ENCODE peak calls at places on chromosomes 1 and 21, in eight cellular contexts. E, K, H, M, L, Q, W and D are unnamed samples.

GRCh38 chr21:42670884-42671283 is 17.5 kb downstream of the PDE9A start:
- DNase-seq in E (no peak), K (no peak), H (no peak), M (no peak), L (no peak), Q (no peak), W (no peak), D (no peak)

GRCh38 chr1:170415734-170416372 is 116.1 kb upstream of the GORAB start:
- DNase-seq in E (no peak), K (no peak), H (no peak), M (no peak), L (no peak), Q (no peak), W (no peak), D (no peak)

GRCh38 chr1:200415693-200416593 is 6.1 kb upstream of the ZNF281 start:
- DNase-seq in E (no peak), K (peak; percentile 63), H (peak; percentile 69), M (no peak), L (peak; percentile 90), Q (no peak), W (peak; percentile 98), D (peak; percentile 72)

GRCh38 chr1:62462370-62462769 is 25.5 kb downstream of the USP1 start:
- DNase-seq in E (no peak), K (no peak), H (no peak), M (no peak), L (no peak), Q (no peak), W (no peak), D (no peak)

GRCh38 chr1:21681426-21681825 is 12.3 kb upstream of the RAP1GAP start:
- DNase-seq in E (no peak), K (no peak), H (no peak), M (no peak), L (no peak), Q (no peak), W (no peak), D (no peak)

GRCh38 chr1:111597433-111597832 is 22.2 kb upstream of the RAP1A start:
- DNase-seq in E (no peak), K (no peak), H (no peak), M (no peak), L (no peak), Q (no peak), W (peak; percentile 83), D (no peak)

GRCh38 chr1:44059956-44060355 is 28.7 kb upstream of the SLC6A9 start:
- DNase-seq in E (no peak), K (no peak), H (no peak), M (no peak), L (no peak), Q (peak; percentile 36), W (no peak), D (no peak)

GRCh38 chr1:204477036-204477740 is 17.4 kb downstream of the PIK3C2B start:
- DNase-seq in E (no peak), K (peak; percentile 50), H (no peak), M (no peak), L (no peak), Q (no peak), W (no peak), D (no peak)

GRCh38 chr1:113714606-113715269 is 44.5 kb downstream of the PHTF1 start:
- DNase-seq in E (no peak), K (no peak), H (no peak), M (no peak), L (no peak), Q (no peak), W (no peak), D (no peak)

GRCh38 chr1:27144349-27144748 is 10.6 kb downstream of the SLC9A1 start:
- DNase-seq in E (no peak), K (peak; percentile 79), H (no peak), M (no peak), L (no peak), Q (peak; percentile 82), W (no peak), D (no peak)

GRCh38 chr1:154951901-154952657 is 3.8 kb downstream of the PBXIP1 start:
- DNase-seq in E (no peak), K (no peak), H (no peak), M (no peak), L (no peak), Q (no peak), W (no peak), D (no peak)

GRCh38 chr21:41684381-41685245 is 82.2 kb downstream of the RIPK4 start:
- DNase-seq in E (no peak), K (peak; percentile 74), H (no peak), M (no peak), L (no peak), Q (no peak), W (peak; percentile 33), D (no peak)

GRCh38 chr1:113226118-113226517 is 153.1 kb downstream of the LRIG2 start:
- DNase-seq in E (no peak), K (no peak), H (no peak), M (peak; percentile 38), L (no peak), Q (peak; percentile 60), W (peak; percentile 20), D (peak; percentile 60)

GRCh38 chr1:183226361-183226760 is 40.3 kb downstream of the LAMC2 start:
- DNase-seq in E (no peak), K (no peak), H (no peak), M (no peak), L (no peak), Q (no peak), W (no peak), D (no peak)

GRCh38 chr1:6105218-6105679 is 59.6 kb downstream of the KCNAB2 start:
- DNase-seq in E (no peak), K (no peak), H (no peak), M (peak; percentile 13), L (no peak), Q (no peak), W (no peak), D (no peak)

GRCh38 chr1:236516929-236517704 is 6.7 kb upstream of the LGALS8 start:
- DNase-seq in E (no peak), K (no peak), H (no peak), M (no peak), L (no peak), Q (peak; percentile 24), W (peak; percentile 78), D (no peak)

GRCh38 chr21:45098867-45099266 is 24.5 kb downstream of the ADARB1 start:
- DNase-seq in E (no peak), K (no peak), H (no peak), M (no peak), L (no peak), Q (no peak), W (no peak), D (no peak)

GRCh38 chr1:46568614-46569013 is 17.2 kb upstream of the KNCN start:
- DNase-seq in E (no peak), K (no peak), H (no peak), M (no peak), L (no peak), Q (no peak), W (no peak), D (no peak)

DNA sequence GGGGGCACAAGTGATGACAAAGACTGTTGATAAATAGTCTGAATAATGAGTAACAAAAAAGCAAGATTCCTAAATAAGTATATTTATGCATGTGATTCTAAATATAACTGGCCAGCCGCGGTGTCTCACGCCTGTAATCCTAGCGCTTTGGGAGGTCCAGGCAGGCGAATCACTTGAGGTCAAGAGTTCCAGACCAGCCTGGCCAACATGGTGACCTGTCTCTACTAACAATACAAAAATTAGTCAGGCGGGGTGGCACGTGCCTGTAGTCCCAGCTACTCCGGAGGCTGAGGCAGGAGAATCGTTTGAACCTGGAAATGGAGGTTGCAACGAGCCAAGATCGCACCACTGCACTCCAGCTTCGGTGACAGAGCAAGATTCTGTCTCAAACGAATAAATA is 161.5 kb downstream of the TOMM20 start:
- DNase-seq in E (no peak), K (no peak), H (no peak), M (no peak), L (no peak), Q (no peak), W (no peak), D (no peak)
- H3K4me1 ChIP-seq in E (peaks cover 65% of the 10 kb centered on the region), K (peaks cover 75% of the 10 kb centered on the region), H (peaks cover 14% of the 10 kb centered on the region), M (peaks cover 35% of the 10 kb centered on the region), L (peaks cover 6% of the 10 kb centered on the region), Q (peaks cover 19% of the 10 kb centered on the region), W (peaks cover 43% of the 10 kb centered on the region), D (no peaks in the 10 kb centered on the region)

DNA sequence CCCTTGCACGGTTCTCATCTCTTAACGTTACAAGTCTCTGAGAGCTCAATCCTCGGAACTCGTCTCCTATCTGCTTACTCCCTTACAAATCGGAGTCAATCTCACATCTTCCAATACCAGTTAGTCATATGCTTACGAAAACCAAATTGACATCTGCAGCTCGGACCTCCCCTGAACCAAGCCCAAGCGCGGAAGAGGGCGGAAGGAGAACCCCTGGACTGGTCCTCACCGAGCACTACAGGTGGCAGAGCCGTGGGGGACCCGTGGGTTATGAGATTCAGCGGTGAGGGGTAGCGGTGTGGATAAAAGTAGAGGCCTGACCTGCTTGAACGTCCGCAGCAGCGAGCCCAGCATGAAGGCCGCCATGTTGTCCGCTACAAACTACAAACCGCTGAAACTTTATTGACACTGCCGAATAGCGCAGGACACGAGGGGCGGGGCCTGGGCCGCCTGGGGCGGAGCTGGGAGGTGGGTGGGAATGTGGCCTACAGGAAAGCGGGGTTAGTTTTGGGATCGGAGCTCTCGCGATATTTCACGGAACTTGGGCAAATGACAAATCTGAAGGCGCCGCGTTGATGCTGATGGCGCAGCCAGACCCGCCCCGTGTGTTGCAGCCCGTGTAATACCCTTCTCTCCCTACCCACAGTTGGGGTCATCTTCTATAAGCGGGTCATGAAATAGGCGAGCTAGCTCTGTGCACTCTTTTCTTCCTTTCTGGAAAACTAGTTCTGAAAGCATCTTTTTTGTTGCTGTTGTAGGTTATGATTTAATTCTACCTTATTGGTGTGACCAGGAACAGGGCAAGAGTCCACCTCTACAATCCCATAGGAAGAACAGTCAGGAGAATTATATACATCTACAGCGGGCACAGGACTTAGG is at the start of gene MRPS14:
- DNase-seq in E (peak; percentile 98), K (peak; percentile 98), H (peak; percentile 99), M (peak; percentile 97), L (peak; percentile 98), Q (peak; percentile 99), W (peak; percentile 99), D (peak; percentile 98)
- H3K4me1 ChIP-seq in E (peaks cover 30% of the 10 kb centered on the region), K (peaks cover 26% of the 10 kb centered on the region), H (peaks cover 8% of the 10 kb centered on the region), M (peaks cover 5% of the 10 kb centered on the region), L (no peaks in the 10 kb centered on the region), Q (no peaks in the 10 kb centered on the region), W (no peaks in the 10 kb centered on the region), D (no peaks in the 10 kb centered on the region)

DNA sequence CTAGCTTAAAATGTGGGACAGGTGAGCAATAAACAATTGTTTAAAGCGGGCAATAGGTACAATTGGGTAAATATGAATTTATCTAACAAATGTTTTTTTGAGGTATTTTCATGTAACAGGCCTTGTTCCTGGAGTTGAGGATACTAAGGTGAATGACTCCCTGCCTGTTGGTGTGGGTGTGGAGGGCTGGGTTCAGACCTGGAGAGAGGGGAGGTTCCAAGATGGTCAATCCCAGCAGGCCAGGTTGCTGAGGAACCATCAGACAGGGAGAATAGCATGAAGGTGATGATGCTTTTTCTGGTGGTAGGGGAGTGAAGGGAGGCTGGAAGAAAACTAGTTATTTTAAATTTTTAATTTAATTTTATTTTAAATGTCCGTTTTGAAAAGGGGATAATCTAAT is 46.3 kb downstream of the CDC14A start:
- DNase-seq in E (no peak), K (no peak), H (no peak), M (no peak), L (no peak), Q (no peak), W (no peak), D (no peak)
- H3K4me1 ChIP-seq in E (peaks cover 31% of the 10 kb centered on the region), K (peaks cover 42% of the 10 kb centered on the region), H (no peaks in the 10 kb centered on the region), M (no peaks in the 10 kb centered on the region), L (no peaks in the 10 kb centered on the region), Q (no peaks in the 10 kb centered on the region), W (no peaks in the 10 kb centered on the region), D (peaks cover 11% of the 10 kb centered on the region)

DNA sequence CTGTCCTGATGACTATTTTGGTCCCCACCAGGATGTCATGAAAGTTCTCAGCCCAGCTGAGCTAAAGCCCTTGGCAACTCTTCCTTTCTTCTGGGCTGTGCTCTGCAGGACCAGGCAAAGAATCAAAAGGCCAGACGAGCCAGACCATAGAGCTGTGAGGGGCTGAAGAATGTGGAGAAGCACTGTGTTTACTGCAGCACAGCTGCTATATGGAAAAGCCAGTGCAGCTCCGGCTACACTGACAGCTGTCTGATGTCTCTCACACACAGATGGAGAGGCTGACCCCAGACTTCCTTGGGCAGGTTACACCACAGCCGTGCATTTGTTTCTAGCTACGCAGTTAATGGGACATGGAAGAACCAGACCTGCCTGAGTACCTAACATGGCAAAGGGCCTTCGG is 40.4 kb downstream of the CD247 start:
- DNase-seq in E (no peak), K (no peak), H (no peak), M (no peak), L (no peak), Q (no peak), W (peak; percentile 18), D (no peak)
- H3K4me1 ChIP-seq in E (no peaks in the 10 kb centered on the region), K (peaks cover 3% of the 10 kb centered on the region), H (no peaks in the 10 kb centered on the region), M (no peaks in the 10 kb centered on the region), L (no peaks in the 10 kb centered on the region), Q (no peaks in the 10 kb centered on the region), W (no peaks in the 10 kb centered on the region), D (no peaks in the 10 kb centered on the region)